ENCODE peak calls at places on chromosome 10, in ten cellular contexts. I is A549, Z is suprapubic skin, N is tibial nerve, U is stomach, Y is esophagus muscularis mucosa, O is K562, J is H1, V is ovary, A is sigmoid colon. E is an unnamed sample.

GRCh38 chr10:95330966-95331453 is 40.2 kb upstream of the PDLIM1 start:
- DNase-seq in I (no peak), Y (no peak), V (no peak), O (no peak), Z (no peak), J (no peak), U (no peak), N (no peak), A (no peak), E (no peak)

GRCh38 chr10:113541554-113541902 is 11.3 kb upstream of the HABP2 start:
- DNase-seq in N (no peak), O (no peak), I (no peak), V (no peak), Y (no peak), U (no peak), Z (no peak), J (no peak), A (no peak), E (no peak)

GRCh38 chr10:30510184-30510931 is 76.4 kb downstream of the MAP3K8 start:
- DNase-seq in Z (no peak), N (peak), V (no peak), I (peak), U (no peak), A (peak), J (no peak), Y (no peak), O (peak), E (peak)

GRCh38 chr10:26222563-26222962 is 6.0 kb downstream of the GAD2 start:
- DNase-seq in Z (no peak), U (no peak), O (no peak), V (no peak), N (no peak), J (no peak), A (no peak), Y (peak), I (no peak), E (no peak)

GRCh38 chr10:75003195-75003594 is 108.3 kb upstream of the SAMD8 start:
- DNase-seq in U (no peak), O (no peak), J (no peak), V (no peak), A (no peak), I (no peak), N (no peak), Y (no peak), Z (no peak), E (no peak)

GRCh38 chr10:77788496-77789010 is 138.0 kb downstream of the DLG5 start:
- DNase-seq in J (no peak), Y (no peak), O (no peak), N (no peak), A (peak), V (no peak), U (no peak), Z (no peak), I (no peak), E (no peak)

GRCh38 chr10:131949041-131949862 is 32.5 kb downstream of the BNIP3 start:
- DNase-seq in N (no peak), Z (peak), J (no peak), V (peak), I (no peak), Y (no peak), O (no peak), U (no peak), A (peak), E (no peak)

GRCh38 chr10:75405201-75406143 is 3.9 kb upstream of the ZNF503 start:
- DNase-seq in V (peak), O (no peak), Y (no peak), Z (no peak), A (no peak), N (no peak), J (peak), U (peak), I (no peak), E (peak)

GRCh38 chr10:132786529-132787252 is 744 bp upstream of the NKX6-2 start:
- DNase-seq in I (no peak), A (no peak), Z (no peak), O (no peak), Y (no peak), N (no peak), J (no peak), U (no peak), V (no peak), E (no peak)

GRCh38 chr10:70849582-70850016 is 33.9 kb downstream of the SGPL1 start:
- DNase-seq in J (no peak), A (no peak), O (no peak), V (no peak), N (no peak), U (no peak), Y (no peak), I (peak), Z (no peak), E (no peak)

GRCh38 chr10:107576746-107577145 is 412.2 kb upstream of the SORCS1 start:
- DNase-seq in I (no peak), O (no peak), Z (no peak), J (no peak), N (no peak), U (peak), Y (no peak), V (no peak), A (no peak), E (no peak)

GRCh38 chr10:19498348-19499290 is 317.6 kb upstream of the PLXDC2 start:
- DNase-seq in V (no peak), N (peak), Y (no peak), A (peak), J (no peak), Z (no peak), I (no peak), U (no peak), O (no peak), E (no peak)

GRCh38 chr10:1159131-1160061 is 103.2 kb downstream of the WDR37 start:
- DNase-seq in O (peak), N (no peak), J (peak), Y (peak), I (no peak), V (peak), U (peak), Z (peak), A (peak), E (peak)

GRCh38 chr10:45404087-45404769 is 30.2 kb downstream of the ALOX5 start:
- DNase-seq in A (peak), Z (no peak), J (no peak), Y (no peak), N (no peak), V (no peak), O (peak), I (no peak), U (no peak), E (peak)

GRCh38 chr10:88791924-88792323 is 10.6 kb upstream of the LIPM start:
- DNase-seq in Y (no peak), O (no peak), U (no peak), Z (no peak), A (no peak), J (no peak), V (no peak), I (peak), N (no peak), E (no peak)

GRCh38 chr10:3194871-3195270 is 22.3 kb upstream of the PITRM1 start:
- DNase-seq in J (no peak), V (no peak), Y (no peak), A (no peak), Z (no peak), O (no peak), U (no peak), I (no peak), N (no peak), E (no peak)

GRCh38 chr10:74213571-74214162 is 62.6 kb downstream of the ADK start:
- DNase-seq in N (peak), U (no peak), I (peak), Y (no peak), A (no peak), O (peak), J (no peak), V (peak), Z (no peak), E (no peak)

GRCh38 chr10:9262770-9263169 is 1208.3 kb downstream of the GATA3 start:
- DNase-seq in J (no peak), O (no peak), V (no peak), A (no peak), I (no peak), U (no peak), N (no peak), Z (no peak), Y (no peak), E (no peak)

GRCh38 chr10:42933454-42934340 is 143.2 kb upstream of the RET start:
- DNase-seq in A (peak), V (no peak), J (peak), N (no peak), I (no peak), U (peak), Y (peak), Z (peak), O (no peak), E (peak)

GRCh38 chr10:116742367-116743265 is at the start of gene HSPA12A:
- DNase-seq in J (peak), Z (no peak), A (peak), V (peak), O (peak), Y (peak), N (peak), U (peak), I (peak), E (peak)

GRCh38 chr10:93280121-93280698 is 201.9 kb downstream of the MYOF start:
- DNase-seq in I (no peak), Y (no peak), Z (no peak), O (no peak), U (no peak), V (no peak), A (no peak), J (peak), N (no peak), E (no peak)

GRCh38 chr10:593016-593415 is 96.5 kb downstream of the DIP2C start:
- DNase-seq in A (no peak), J (no peak), Z (no peak), N (no peak), Y (no peak), V (no peak), U (no peak), I (no peak), O (no peak), E (no peak)

GRCh38 chr10:121781101-121781500 is 146.7 kb downstream of the ATE1 start:
- DNase-seq in J (no peak), Z (no peak), Y (no peak), N (no peak), O (no peak), A (no peak), U (no peak), I (no peak), V (no peak), E (no peak)

GRCh38 chr10:13526952-13527863 is 1.6 kb downstream of the BEND7 start:
- DNase-seq in I (peak), O (no peak), U (no peak), J (no peak), Y (no peak), V (no peak), Z (no peak), N (no peak), A (no peak), E (no peak)

GRCh38 chr10:1726861-1727260 is 10.5 kb downstream of the ADARB2 start:
- DNase-seq in A (no peak), J (no peak), U (no peak), I (no peak), O (no peak), V (no peak), N (no peak), Z (no peak), Y (no peak), E (no peak)

GRCh38 chr10:125377368-125377767 is 217.0 kb upstream of the CTBP2 start:
- DNase-seq in V (no peak), N (no peak), O (no peak), Y (no peak), I (no peak), A (no peak), J (no peak), U (no peak), Z (no peak), E (no peak)

GRCh38 chr10:101066890-101067355 is 5.1 kb downstream of the KAZALD1 start:
- DNase-seq in N (no peak), J (no peak), A (no peak), Z (no peak), U (peak), V (no peak), Y (no peak), I (no peak), O (peak), E (peak)

GRCh38 chr10:5547934-5548660 is 23.3 kb downstream of the CALML3 start:
- DNase-seq in A (peak), N (no peak), J (no peak), V (peak), I (peak), Y (no peak), U (peak), O (no peak), Z (peak), E (peak)

GRCh38 chr10:12975906-12976305 is 25.6 kb downstream of the CCDC3 start:
- DNase-seq in Z (peak), N (no peak), V (no peak), U (no peak), Y (no peak), A (no peak), J (no peak), I (no peak), O (no peak), E (no peak)

GRCh38 chr10:19651549-19651948 is 164.7 kb upstream of the PLXDC2 start:
- DNase-seq in Y (no peak), V (no peak), J (no peak), O (no peak), Z (no peak), I (no peak), A (no peak), N (no peak), U (no peak), E (no peak)

GRCh38 chr10:87660484-87661133 is 931 bp downstream of the PAPSS2 start:
- DNase-seq in J (no peak), Y (no peak), Z (no peak), U (peak), N (peak), V (peak), A (no peak), O (no peak), I (peak), E (no peak)

GRCh38 chr10:93718937-93719725 is 16.7 kb upstream of the FRA10AC1 start:
- DNase-seq in I (no peak), A (no peak), N (no peak), U (no peak), V (no peak), Y (no peak), O (no peak), Z (no peak), J (no peak), E (no peak)

GRCh38 chr10:105950410-105950809 is 1214.1 kb downstream of the SORCS1 start:
- DNase-seq in J (peak), A (peak), Y (no peak), U (peak), O (peak), I (peak), N (peak), Z (no peak), V (peak), E (no peak)

GRCh38 chr10:16689227-16689626 is 128.0 kb downstream of the RSU1 start:
- DNase-seq in O (no peak), I (no peak), J (no peak), N (no peak), A (no peak), Z (no peak), Y (no peak), U (no peak), V (no peak), E (no peak)

GRCh38 chr10:44873156-44873555 is 38.0 kb upstream of the TMEM72 start:
- DNase-seq in J (no peak), Z (no peak), A (no peak), V (no peak), N (no peak), U (no peak), O (no peak), Y (no peak), I (no peak), E (no peak)

GRCh38 chr10:31004611-31005193 is 27.0 kb downstream of the ZNF438 start:
- DNase-seq in I (peak), Z (no peak), N (no peak), A (no peak), V (no peak), J (no peak), U (no peak), O (no peak), Y (no peak), E (no peak)

GRCh38 chr10:13882112-13882711 is 295.4 kb downstream of the PRPF18 start:
- DNase-seq in Y (no peak), J (peak), A (peak), O (no peak), U (no peak), Z (no peak), I (peak), N (peak), V (no peak), E (peak)

GRCh38 chr10:48363617-48364355 is 57.3 kb downstream of the MAPK8 start:
- DNase-seq in J (no peak), N (peak), Z (no peak), Y (no peak), A (no peak), U (peak), I (peak), O (peak), V (no peak), E (peak)

GRCh38 chr10:120423350-120424197 is 33.5 kb upstream of the PLPP4 start:
- DNase-seq in Z (no peak), J (peak), N (peak), A (no peak), V (no peak), U (peak), Y (no peak), O (peak), I (peak), E (no peak)

GRCh38 chr10:52879651-52880050 is 107.1 kb upstream of the MBL2 start:
- DNase-seq in U (no peak), I (no peak), N (no peak), Y (no peak), J (no peak), O (no peak), V (no peak), Z (no peak), A (no peak), E (no peak)

GRCh38 chr10:22250897-22251605 is 33.2 kb upstream of the EBLN1 start:
- DNase-seq in Y (no peak), U (no peak), N (no peak), V (no peak), J (no peak), I (no peak), A (no peak), O (no peak), Z (no peak), E (no peak)
- TF ChIP-seq EP300 in Y (no peak), U (no peak), N (no peak), V (no peak), J (no peak), I (no peak), A (no peak), O (no peak), Z (no peak), E (no peak)

GRCh38 chr10:79241990-79242619 is 105.2 kb upstream of the PPIF start:
- DNase-seq in O (peak), N (no peak), Z (peak), V (peak), Y (no peak), I (no peak), U (peak), A (peak), J (peak), E (peak)
- TF ChIP-seq POLR2A in O (no peak), N (no peak), Z (no peak), V (no peak), Y (peak), I (no peak), U (no peak), A (no peak), J (no peak), E (no peak)

GRCh38 chr10:34495938-34496337 is 319.2 kb downstream of the PARD3 start:
- DNase-seq in A (no peak), U (no peak), O (no peak), Y (no peak), Z (no peak), J (no peak), I (peak), V (no peak), N (no peak), E (no peak)
- TF ChIP-seq EP300 in A (no peak), U (no peak), O (no peak), Y (no peak), Z (no peak), J (no peak), I (no peak), V (no peak), N (no peak), E (no peak)

GRCh38 chr10:38094923-38095574 is 912 bp downstream of the ZNF37A start:
- DNase-seq in V (no peak), Z (no peak), A (no peak), Y (no peak), N (no peak), U (no peak), J (peak), I (no peak), O (peak), E (no peak)

GRCh38 chr10:38093816-38094157 is 350 bp upstream of the ZNF37A start:
- DNase-seq in Y (no peak), V (no peak), Z (no peak), O (peak), A (no peak), I (no peak), J (no peak), U (no peak), N (no peak), E (peak)

DNA sequence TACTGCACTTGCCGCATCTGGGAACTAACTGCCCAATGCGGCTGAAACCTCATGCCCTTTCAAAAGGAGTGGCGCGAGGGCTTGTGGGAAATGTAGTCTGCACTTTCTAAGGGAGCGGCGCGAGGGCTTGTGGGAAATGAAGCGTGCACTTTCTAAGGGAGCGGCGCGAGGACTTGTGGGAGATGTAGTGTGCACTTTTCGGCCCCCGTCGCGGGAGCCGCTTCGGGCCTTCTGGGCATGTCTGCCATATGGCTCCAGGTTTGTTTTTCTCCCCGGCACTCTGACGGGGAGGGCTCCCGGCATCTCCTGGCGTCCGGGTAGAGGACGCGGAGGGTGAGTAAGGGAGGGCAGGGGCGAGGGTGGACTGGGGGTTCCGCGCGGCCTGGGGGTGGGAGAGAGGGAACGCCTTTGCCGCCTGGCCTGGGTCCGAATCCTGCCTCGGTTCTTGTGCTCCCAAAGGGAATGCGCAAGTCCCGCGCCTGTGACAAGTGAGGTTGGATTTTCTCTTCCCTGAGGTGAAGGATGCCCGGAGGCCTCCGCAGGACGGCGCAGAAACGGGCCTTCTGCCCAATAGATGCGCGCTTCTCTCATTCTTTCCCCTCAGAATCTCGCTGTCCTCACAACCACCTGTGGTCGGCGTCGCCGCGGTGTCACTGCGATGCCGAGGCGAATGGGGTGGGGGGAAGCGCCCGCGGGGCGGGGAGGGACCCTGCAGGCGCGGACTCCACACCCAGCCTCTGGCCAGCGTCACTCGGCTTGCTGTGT is at the start of gene ZNF37A:
- DNase-seq in V (peak), I (peak), U (peak), Z (peak), N (peak), O (peak), Y (peak), J (peak), A (peak), E (peak)
- TF ChIP-seq POLR2A in V (no peak), I (peak), U (no peak), Z (no peak), N (peak), O (peak), Y (no peak), J (no peak), A (peak), E (peak)

GRCh38 chr10:72069751-72070501 is 18.4 kb downstream of the SPOCK2 start:
- DNase-seq in A (no peak), N (no peak), U (no peak), J (peak), O (no peak), V (no peak), I (no peak), Z (no peak), Y (no peak), E (no peak)
- TF ChIP-seq EP300 in A (no peak), N (no peak), U (no peak), J (no peak), O (no peak), V (no peak), I (no peak), Z (no peak), Y (no peak), E (no peak)

DNA sequence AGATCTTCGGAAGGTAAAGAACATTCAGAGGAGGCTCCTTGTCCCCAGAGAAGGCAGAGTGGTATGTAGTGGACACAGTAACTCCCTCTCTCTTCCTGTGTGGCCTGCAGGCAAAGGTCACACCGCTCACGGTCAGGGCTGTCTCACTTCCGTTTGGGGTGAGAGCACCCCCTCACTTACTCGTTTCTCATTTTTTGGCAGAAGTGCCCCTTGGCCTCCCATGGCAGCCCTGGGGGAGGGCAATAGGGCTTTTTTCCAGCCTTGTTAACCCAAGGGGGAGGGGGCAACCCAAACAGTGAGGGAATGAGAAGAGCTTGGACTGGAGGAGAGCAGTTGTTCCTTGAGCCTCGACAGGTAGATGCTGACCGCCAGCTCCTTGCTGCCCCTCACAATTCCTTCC is 31.8 kb upstream of the SRGN start:
- DNase-seq in A (no peak), N (no peak), J (no peak), O (no peak), V (no peak), I (no peak), Y (no peak), Z (no peak), U (no peak), E (peak)
- TF ChIP-seq POLR2A in A (no peak), N (no peak), J (no peak), O (no peak), V (no peak), I (no peak), Y (no peak), Z (no peak), U (no peak), E (peak)

GRCh38 chr10:84181631-84182030 is 8.0 kb downstream of the GPR15LG start:
- DNase-seq in I (no peak), Y (no peak), J (no peak), Z (no peak), N (no peak), O (no peak), A (no peak), V (no peak), U (no peak), E (no peak)
- TF ChIP-seq EP300 in I (no peak), Y (no peak), J (no peak), Z (no peak), N (no peak), O (no peak), A (no peak), V (no peak), U (no peak), E (no peak)

E was measured in upper lobe of left lung.